ENCODE peak calls at places on chromosomes 11 and 22, in five cellular contexts. Y, M, X, V and R are unnamed samples.

GRCh38 chr11:65290448-65291165 is 24.1 kb upstream of the CDC42EP2 start:
- DNase-seq in X (peak; percentile 94), M (no peak), Y (peak; percentile 87), V (peak; percentile 93), R (peak; percentile 91)

GRCh38 chr22:49404576-49405199 is 423.0 kb downstream of the BRD1 start:
- DNase-seq in X (no peak), Y (peak; percentile 64), M (no peak), V (no peak), R (no peak)

GRCh38 chr11:74691755-74692154 is 39.5 kb downstream of the CHRDL2 start:
- DNase-seq in Y (no peak), X (no peak), V (no peak), M (no peak), R (no peak)

GRCh38 chr11:6601041-6601461 is 2.4 kb downstream of the RRP8 start:
- DNase-seq in Y (no peak), V (no peak), M (no peak), X (no peak), R (peak; percentile 48)

GRCh38 chr11:88807349-88807748 is 258.4 kb downstream of the GRM5 start:
- DNase-seq in Y (no peak), X (no peak), V (no peak), M (no peak), R (no peak)

GRCh38 chr11:117934526-117935307 is 5.5 kb upstream of the TMPRSS13 start:
- DNase-seq in Y (peak; percentile 72), M (no peak), V (no peak), X (no peak), R (no peak)

GRCh38 chr11:134676516-134677287 is 264.7 kb upstream of the B3GAT1 start:
- DNase-seq in Y (peak; percentile 38), X (no peak), V (no peak), M (no peak), R (no peak)

GRCh38 chr11:130095326-130095725 is 25.6 kb downstream of the APLP2 start:
- DNase-seq in V (no peak), M (no peak), X (no peak), Y (no peak), R (no peak)

GRCh38 chr11:68146704-68147474 is 25.7 kb upstream of the CHKA start:
- DNase-seq in Y (no peak), V (no peak), X (no peak), M (no peak), R (peak; percentile 78)

GRCh38 chr11:122791836-122792235 is 46.5 kb upstream of the CRTAM start:
- DNase-seq in X (no peak), M (no peak), V (no peak), Y (no peak), R (no peak)

GRCh38 chr22:50271519-50271970 is 1.4 kb upstream of the MAPK11 start:
- DNase-seq in V (peak; percentile 71), M (peak; percentile 96), X (peak; percentile 62), Y (peak; percentile 88), R (peak; percentile 84)

GRCh38 chr11:71568707-71569349 is 3.5 kb downstream of the KRTAP5-10 start:
- DNase-seq in X (no peak), M (no peak), V (no peak), Y (no peak), R (no peak)

GRCh38 chr11:73553266-73553665 is 44.6 kb downstream of the FAM168A start:
- DNase-seq in Y (no peak), V (no peak), M (no peak), X (no peak), R (no peak)

GRCh38 chr22:42294034-42294985 is 23.9 kb upstream of the TCF20 start:
- DNase-seq in X (no peak), Y (no peak), V (peak; percentile 53), M (peak; percentile 93), R (peak; percentile 75)

GRCh38 chr11:62574363-62575057 is 819 bp upstream of the EEF1G start:
- DNase-seq in V (peak; percentile 41), M (peak; percentile 31), Y (peak; percentile 90), X (peak; percentile 58), R (peak; percentile 74)

GRCh38 chr11:10627816-10628215 is 59.4 kb upstream of the LYVE1 start:
- DNase-seq in V (no peak), Y (no peak), X (no peak), M (no peak), R (peak; percentile 40)

GRCh38 chr11:73288873-73289707 is 17.0 kb downstream of the P2RY6 start:
- DNase-seq in X (peak; percentile 62), Y (peak; percentile 95), V (peak; percentile 70), M (peak; percentile 88), R (peak; percentile 84)

GRCh38 chr22:17972385-17973181 is 51.8 kb downstream of the MICAL3 start:
- DNase-seq in M (peak; percentile 32), V (no peak), X (peak; percentile 31), Y (peak; percentile 67), R (no peak)

GRCh38 chr11:64713031-64713780 is 9.8 kb downstream of the NRXN2 start:
- DNase-seq in V (peak; percentile 27), M (peak; percentile 82), X (peak; percentile 42), Y (no peak), R (peak; percentile 72)

GRCh38 chr11:44950625-44951472 is at the start of gene TP53I11:
- DNase-seq in M (peak; percentile 84), V (peak; percentile 88), Y (peak; percentile 95), X (peak; percentile 81), R (peak; percentile 96)

GRCh38 chr11:64918056-64918455 is 1.0 kb upstream of the ATG2A start:
- DNase-seq in Y (no peak), V (no peak), X (no peak), M (peak; percentile 33), R (no peak)

GRCh38 chr11:128530119-128531091 is 57.0 kb downstream of the ETS1 start:
- DNase-seq in V (no peak), Y (no peak), M (no peak), X (peak; percentile 80), R (no peak)

GRCh38 chr11:103737791-103738190 is 298.6 kb upstream of the DDI1 start:
- DNase-seq in M (peak; percentile 42), Y (no peak), X (no peak), V (peak; percentile 23), R (no peak)

GRCh38 chr22:31127181-31127772 is 4.5 kb downstream of the INPP5J start:
- DNase-seq in V (no peak), Y (peak; percentile 51), M (no peak), X (no peak), R (no peak)

GRCh38 chr11:86484164-86484794 is 109.6 kb downstream of the CCDC81 start:
- DNase-seq in M (no peak), X (peak; percentile 65), Y (no peak), V (peak; percentile 35), R (no peak)

GRCh38 chr22:41659941-41660340 is 28.7 kb downstream of the SNU13 start:
- DNase-seq in X (no peak), V (peak; percentile 30), Y (no peak), M (no peak), R (no peak)

GRCh38 chr11:2475151-2475918 is 30.5 kb downstream of the KCNQ1 start:
- DNase-seq in X (no peak), M (no peak), V (no peak), Y (no peak), R (no peak)

GRCh38 chr11:17898782-17899181 is 114.1 kb downstream of the SERGEF start:
- DNase-seq in X (no peak), V (no peak), Y (no peak), M (no peak), R (no peak)

GRCh38 chr11:55701429-55701828 is 39.4 kb downstream of the OR4C6 start:
- DNase-seq in Y (no peak), V (no peak), M (no peak), X (no peak), R (no peak)

DNA sequence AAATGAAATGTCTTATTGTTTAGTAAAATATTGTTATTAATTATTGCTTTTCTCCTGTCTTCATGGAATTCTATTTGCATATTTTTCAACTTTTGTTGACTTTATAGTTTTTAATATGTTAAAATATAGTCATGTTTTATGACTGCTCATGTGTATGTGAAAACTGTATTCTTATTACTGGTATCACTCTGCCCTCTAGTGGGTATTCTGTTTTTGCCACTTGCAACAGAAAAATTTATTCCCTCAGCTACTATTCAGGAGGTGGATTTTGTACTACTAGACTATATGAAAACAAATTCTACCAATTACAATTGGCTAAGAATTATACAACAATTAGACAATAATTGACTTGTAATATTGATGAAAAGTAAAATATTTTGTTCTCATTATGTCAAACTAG is 45.0 kb downstream of the OR4C6 start:
- DNase-seq in M (peak; percentile 9), V (no peak), X (no peak), Y (no peak), R (no peak)
- TF ChIP-seq CTCF in M (peak; percentile 62), V (peak; percentile 60), X (no peak), Y (no peak), R (peak; percentile 52)

DNA sequence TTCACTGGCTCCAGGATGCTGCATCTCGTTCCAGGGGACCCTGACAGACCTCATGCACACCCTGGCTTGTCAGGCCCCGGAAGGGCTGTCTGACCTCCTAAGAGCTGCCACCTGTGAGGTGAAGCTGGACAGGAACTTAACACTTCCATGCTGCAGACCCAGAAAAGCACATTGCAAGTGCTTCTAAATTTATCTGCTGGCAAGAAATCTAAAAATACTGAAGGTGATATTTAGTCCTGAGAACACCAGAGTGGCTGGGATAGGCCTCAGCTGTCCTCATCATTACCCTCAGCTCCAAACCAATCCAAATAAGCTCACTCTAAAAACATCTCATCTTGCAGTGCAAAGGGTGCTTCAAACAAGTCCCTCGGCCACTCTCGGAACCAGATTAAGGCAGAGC is 46.7 kb downstream of the ABTB2 start:
- DNase-seq in V (peak; percentile 37), M (no peak), Y (no peak), X (no peak), R (no peak)
- H3K4me1 ChIP-seq in V (peaks cover 59% of the 10 kb centered on the region), M (no peaks in the 10 kb centered on the region), Y (peaks cover 20% of the 10 kb centered on the region), X (no peaks in the 10 kb centered on the region), R (peaks cover 21% of the 10 kb centered on the region)

GRCh38 chr22:24776525-24776924 is 2.0 kb upstream of the PIWIL3 start:
- DNase-seq in X (no peak), M (no peak), Y (no peak), V (no peak), R (no peak)

GRCh38 chr22:24768537-24769374 is 5.8 kb downstream of the PIWIL3 start:
- DNase-seq in M (peak; percentile 78), V (peak; percentile 27), Y (no peak), X (no peak), R (no peak)

GRCh38 chr22:24775769-24776492 is 1.4 kb upstream of the PIWIL3 start:
- DNase-seq in X (no peak), V (no peak), M (no peak), Y (no peak), R (no peak)

GRCh38 chr22:24772493-24773220 is 1.9 kb downstream of the PIWIL3 start:
- DNase-seq in Y (no peak), X (no peak), M (peak; percentile 83), V (no peak), R (no peak)
- TF ChIP-seq CTCF in Y (no peak), X (peak; percentile 5), M (peak; percentile 72), V (peak; percentile 49), R (peak; percentile 18)

DNA sequence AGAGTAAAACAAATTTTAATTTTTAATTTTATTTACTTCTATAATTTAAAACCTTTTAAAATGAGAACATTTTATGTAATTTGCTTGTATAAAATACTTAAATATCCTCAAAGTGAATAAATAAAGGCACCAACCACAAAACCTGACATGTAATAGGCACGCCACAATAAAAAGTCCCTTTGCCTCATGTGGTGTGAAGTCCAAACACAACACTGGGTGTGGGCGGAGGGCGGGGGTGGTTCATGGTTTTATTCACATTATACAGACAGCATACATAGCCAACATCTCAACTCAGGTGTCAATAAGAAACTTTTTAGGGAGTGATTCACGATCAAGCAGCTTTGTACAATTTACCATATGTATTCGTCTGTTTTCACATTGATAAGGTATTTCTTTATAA is 107.9 kb downstream of the ANO3 start:
- DNase-seq in V (no peak), X (no peak), M (no peak), Y (no peak), R (no peak)
- H3K4me1 ChIP-seq in V (no peaks in the 10 kb centered on the region), X (no peaks in the 10 kb centered on the region), M (no peaks in the 10 kb centered on the region), Y (no peaks in the 10 kb centered on the region), R (no peaks in the 10 kb centered on the region)